ENCODE peak calls at places on chromosomes 7 and 10, in five cellular contexts. Y, N, W, X and P are unnamed samples.

GRCh38 chr10:66747451-66747850 is 178.4 kb upstream of the LRRTM3 start:
- DNase-seq in Y (no peak), W (no peak), N (no peak), X (no peak), P (no peak)

GRCh38 chr10:17038627-17039026 is 91.0 kb downstream of the CUBN start:
- DNase-seq in X (no peak), Y (no peak), W (no peak), N (no peak), P (no peak)

GRCh38 chr7:2048531-2048930 is 184.2 kb downstream of the MAD1L1 start:
- DNase-seq in Y (no peak), W (no peak), N (no peak), X (no peak), P (no peak)

GRCh38 chr7:107078517-107078966 is 34.0 kb downstream of the PRKAR2B start:
- DNase-seq in N (peak), Y (peak), W (no peak), X (no peak), P (no peak)

GRCh38 chr10:53284615-53285182 is 512.1 kb upstream of the MBL2 start:
- DNase-seq in X (no peak), N (no peak), W (no peak), Y (no peak), P (no peak)

GRCh38 chr10:96665306-96665705 is 55.0 kb downstream of the PIK3AP1 start:
- DNase-seq in X (no peak), Y (peak), W (no peak), N (no peak), P (no peak)

GRCh38 chr10:88553116-88553752 is 29.9 kb downstream of the RNLS start:
- DNase-seq in Y (peak), X (no peak), W (peak), N (peak), P (peak)

GRCh38 chr10:62594093-62594520 is 210.4 kb upstream of the ADO start:
- DNase-seq in N (peak), W (peak), X (peak), Y (peak), P (peak)

GRCh38 chr10:15370212-15370740 is 813 bp downstream of the FAM171A1 start:
- DNase-seq in N (peak), W (no peak), X (no peak), Y (no peak), P (no peak)

GRCh38 chr10:114513397-114513796 is 109.1 kb upstream of the AFAP1L2 start:
- DNase-seq in W (no peak), N (no peak), Y (no peak), X (no peak), P (peak)

GRCh38 chr7:155169498-155170065 is 99.5 kb downstream of the HTR5A start:
- DNase-seq in X (no peak), W (no peak), Y (no peak), N (no peak), P (no peak)

GRCh38 chr7:34081931-34082330 is 176.6 kb downstream of the BMPER start:
- DNase-seq in N (no peak), Y (no peak), W (no peak), X (no peak), P (no peak)

GRCh38 chr7:101945034-101945758 is 127.8 kb downstream of the CUX1 start:
- DNase-seq in Y (no peak), X (no peak), N (no peak), W (no peak), P (no peak)

GRCh38 chr10:71829171-71829570 is 21.9 kb downstream of the PSAP start:
- DNase-seq in X (no peak), Y (no peak), N (peak), W (no peak), P (no peak)

GRCh38 chr10:76874896-76875295 is 762.7 kb downstream of the KCNMA1 start:
- DNase-seq in Y (no peak), X (no peak), N (no peak), W (no peak), P (no peak)

GRCh38 chr10:8092428-8092827 is 37.9 kb downstream of the GATA3 start:
- DNase-seq in W (no peak), X (no peak), N (no peak), Y (no peak), P (no peak)

GRCh38 chr10:88858493-88858892 is 6.8 kb upstream of the ANKRD22 start:
- DNase-seq in X (no peak), N (no peak), W (no peak), Y (no peak), P (no peak)

GRCh38 chr7:42931447-42931833 is 534 bp downstream of the PSMA2 start:
- DNase-seq in W (no peak), X (no peak), N (no peak), Y (no peak), P (no peak)

GRCh38 chr7:45658716-45659495 is 84.7 kb downstream of the ADCY1 start:
- DNase-seq in W (no peak), Y (no peak), N (no peak), X (no peak), P (no peak)

GRCh38 chr7:121429803-121430202 is 33.7 kb upstream of the FAM3C start:
- DNase-seq in W (no peak), Y (no peak), N (no peak), X (no peak), P (no peak)

GRCh38 chr10:34251177-34251576 is 563.9 kb downstream of the PARD3 start:
- DNase-seq in N (no peak), W (no peak), Y (no peak), X (no peak), P (no peak)

GRCh38 chr7:137669706-137670105 is 177.1 kb downstream of the DGKI start:
- DNase-seq in N (no peak), X (no peak), Y (no peak), W (no peak), P (no peak)

GRCh38 chr7:29684787-29685650 is 121.3 kb upstream of the WIPF3 start:
- DNase-seq in N (peak), W (no peak), Y (peak), X (peak), P (peak)

GRCh38 chr10:28984431-28984830 is 304.4 kb upstream of the LYZL1 start:
- DNase-seq in W (no peak), N (peak), Y (peak), X (no peak), P (peak)

GRCh38 chr7:45576249-45576929 is 2.2 kb downstream of the ADCY1 start:
- DNase-seq in W (no peak), X (no peak), N (no peak), Y (no peak), P (no peak)

GRCh38 chr10:100989088-100989487 is 1.7 kb downstream of the TWNK start:
- DNase-seq in Y (no peak), W (no peak), X (no peak), N (no peak), P (no peak)

DNA sequence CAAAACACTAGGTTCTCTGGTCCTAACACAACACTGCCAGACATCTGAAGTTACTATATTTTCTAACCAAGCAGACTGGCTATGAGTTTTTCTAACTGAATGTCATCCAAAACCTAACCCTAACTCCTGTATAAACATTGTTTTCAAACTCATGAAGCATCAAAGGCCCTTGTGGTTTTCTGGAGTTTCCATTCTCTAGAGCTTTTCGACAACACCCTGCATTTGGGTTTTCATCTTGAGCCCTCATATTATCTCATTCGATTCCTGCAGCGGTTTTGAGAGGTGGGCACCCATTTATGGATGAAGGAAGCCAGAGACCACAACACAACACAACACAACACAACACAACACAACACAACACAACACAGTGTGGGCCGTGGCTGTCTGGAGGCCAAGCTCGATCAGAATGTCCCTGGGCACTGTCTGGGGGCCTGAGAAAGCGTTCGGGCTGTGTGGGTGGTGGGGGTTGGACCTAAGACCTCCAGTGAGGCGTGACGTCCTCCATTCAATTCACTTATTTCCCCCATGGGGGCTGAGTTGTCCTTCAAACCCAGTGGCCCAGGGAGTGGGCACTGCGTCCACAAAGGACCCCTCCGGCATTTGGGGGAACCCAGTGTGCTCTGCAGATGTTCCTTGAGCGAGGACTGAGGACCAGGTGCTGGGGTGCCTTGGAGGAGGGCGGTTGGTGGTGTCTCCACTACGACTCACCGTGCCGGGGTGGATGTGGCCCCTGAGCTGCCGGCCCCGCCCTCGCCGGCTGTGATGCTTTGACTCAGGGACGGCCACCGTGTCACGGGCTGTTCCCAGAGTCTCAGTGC is 490.4 kb downstream of the DNAJB6 start:
- DNase-seq in Y (no peak), N (no peak), X (no peak), W (no peak), P (no peak)
- TF ChIP-seq KDM1A in Y (no peak), N (no peak), X (no peak), W (no peak), P (no peak)

GRCh38 chr7:70512144-70512543 is 619.8 kb upstream of the GALNT17 start:
- DNase-seq in N (no peak), X (no peak), Y (no peak), W (no peak), P (no peak)

DNA sequence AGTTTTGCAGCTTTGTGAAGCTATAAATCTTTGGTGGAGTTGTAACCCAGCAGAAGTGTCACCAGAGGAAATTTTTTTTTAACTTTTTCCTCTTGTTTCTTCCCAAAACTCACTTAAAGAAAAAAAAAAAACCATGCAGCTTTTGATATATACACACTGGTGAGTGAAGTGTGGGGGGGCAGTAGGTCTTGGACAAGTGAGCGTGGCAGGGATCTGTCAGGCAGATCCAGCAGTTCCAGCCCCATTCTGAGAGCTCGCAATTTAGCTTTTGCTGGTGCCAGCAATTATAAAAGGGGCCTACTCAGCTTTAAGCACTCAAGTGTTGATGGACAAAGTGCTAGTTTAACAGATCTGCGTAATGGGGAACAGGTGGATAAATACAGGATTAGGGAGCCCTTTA is 619.2 kb upstream of the GALNT17 start:
- DNase-seq in X (no peak), Y (no peak), N (no peak), W (no peak), P (no peak)
- TF ChIP-seq KDM1A in X (no peak), Y (no peak), N (no peak), W (no peak), P (no peak)

GRCh38 chr10:929965-930364 is 1.5 kb downstream of the LARP4B start:
- DNase-seq in Y (no peak), W (no peak), N (no peak), X (no peak), P (no peak)

GRCh38 chr10:926075-926698 is 5.3 kb downstream of the LARP4B start:
- DNase-seq in Y (no peak), N (no peak), X (no peak), W (no peak), P (no peak)

GRCh38 chr10:923844-924523 is 7.5 kb downstream of the LARP4B start:
- DNase-seq in W (no peak), N (no peak), Y (no peak), X (no peak), P (no peak)

GRCh38 chr10:924524-924859 is 7.0 kb downstream of the LARP4B start:
- DNase-seq in X (no peak), W (no peak), Y (no peak), N (no peak), P (no peak)

DNA sequence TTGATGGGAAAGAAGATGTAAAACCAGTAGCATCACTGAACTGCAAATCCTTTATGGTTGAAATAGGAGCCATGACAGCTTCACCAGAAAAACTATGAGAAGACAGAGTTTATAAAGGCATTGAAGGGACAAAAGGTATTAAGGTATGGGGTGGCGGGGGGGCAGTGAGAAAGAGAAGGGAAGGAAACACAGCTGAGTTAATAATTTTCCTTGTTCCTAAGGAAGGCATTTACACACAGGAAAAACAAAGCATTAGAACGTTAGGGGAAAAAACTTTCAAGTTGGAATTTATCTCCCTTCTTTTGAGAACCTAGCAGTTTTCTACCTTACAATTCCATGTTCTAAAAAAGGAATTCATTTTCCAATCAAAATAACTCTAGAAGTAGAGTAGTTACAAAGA is 4.4 kb downstream of the LARP4B start:
- DNase-seq in X (no peak), Y (no peak), W (no peak), N (no peak), P (no peak)
- TF ChIP-seq KDM1A in X (no peak), Y (no peak), W (no peak), N (no peak), P (no peak)

DNA sequence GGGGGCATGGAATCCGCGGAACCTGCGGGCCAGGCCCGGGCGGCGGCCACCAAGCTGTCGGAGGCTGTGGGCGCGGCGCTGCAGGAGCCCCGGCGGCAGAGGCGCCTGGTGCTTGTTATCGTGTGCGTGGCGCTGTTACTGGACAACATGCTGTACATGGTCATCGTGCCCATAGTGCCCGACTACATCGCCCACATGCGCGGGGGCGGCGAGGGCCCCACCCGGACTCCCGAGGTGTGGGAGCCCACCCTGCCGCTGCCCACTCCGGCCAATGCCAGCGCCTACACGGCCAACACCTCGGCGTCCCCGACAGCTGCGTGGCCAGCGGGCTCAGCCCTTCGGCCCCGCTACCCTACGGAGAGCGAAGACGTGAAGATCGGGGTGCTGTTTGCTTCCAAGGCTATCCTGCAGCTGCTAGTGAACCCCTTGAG is 640 bp downstream of the SLC18A3 start:
- DNase-seq in X (no peak), Y (no peak), N (no peak), W (no peak), P (no peak)
- TF ChIP-seq KDM1A in X (no peak), Y (no peak), N (no peak), W (no peak), P (no peak)

GRCh38 chr10:119521443-119522204 is 20.9 kb downstream of the RGS10 start:
- DNase-seq in W (no peak), X (no peak), N (no peak), Y (peak), P (peak)
- TF ChIP-seq KDM1A in W (no peak), X (no peak), N (no peak), Y (no peak), P (no peak)

DNA sequence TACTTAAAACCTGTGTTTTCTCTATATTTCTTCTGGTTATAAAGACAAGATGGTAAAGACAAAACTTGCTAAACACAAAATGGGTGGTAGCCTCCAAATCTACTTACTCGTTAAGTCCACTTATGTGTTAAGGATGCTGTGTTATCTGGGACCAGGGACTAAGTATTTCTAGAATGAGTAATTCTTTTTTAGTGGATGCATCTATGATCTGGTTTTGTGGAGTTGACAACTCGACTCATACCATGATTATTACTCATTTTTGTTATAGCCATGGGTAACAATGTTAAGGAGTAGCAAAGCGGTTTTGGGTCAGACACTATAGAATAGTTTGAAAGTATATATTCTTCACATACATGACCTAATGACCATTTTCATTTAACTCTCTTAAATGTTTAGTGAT is 239.5 kb upstream of the FOXP2 start:
- DNase-seq in Y (no peak), N (no peak), X (no peak), W (no peak), P (no peak)
- TF ChIP-seq KDM1A in Y (no peak), N (no peak), X (no peak), W (no peak), P (no peak)

GRCh38 chr7:131325179-131325840 is 2.4 kb upstream of the MKLN1 start:
- DNase-seq in Y (no peak), X (no peak), W (no peak), N (peak), P (peak)

GRCh38 chr7:131328387-131329175 is 905 bp downstream of the MKLN1 start:
- DNase-seq in X (no peak), N (no peak), W (no peak), Y (no peak), P (no peak)

GRCh38 chr7:131327626-131328386 is at the start of gene MKLN1:
- DNase-seq in Y (peak), X (peak), N (peak), W (peak), P (peak)

GRCh38 chr7:131326576-131326975 is 1.1 kb upstream of the MKLN1 start:
- DNase-seq in N (peak), W (no peak), X (no peak), Y (peak), P (peak)

GRCh38 chr7:131327049-131327625 is 539 bp upstream of the MKLN1 start:
- DNase-seq in X (no peak), W (no peak), N (peak), Y (peak), P (peak)
- TF ChIP-seq KDM1A in X (no peak), W (no peak), N (no peak), Y (no peak), P (no peak)

DNA sequence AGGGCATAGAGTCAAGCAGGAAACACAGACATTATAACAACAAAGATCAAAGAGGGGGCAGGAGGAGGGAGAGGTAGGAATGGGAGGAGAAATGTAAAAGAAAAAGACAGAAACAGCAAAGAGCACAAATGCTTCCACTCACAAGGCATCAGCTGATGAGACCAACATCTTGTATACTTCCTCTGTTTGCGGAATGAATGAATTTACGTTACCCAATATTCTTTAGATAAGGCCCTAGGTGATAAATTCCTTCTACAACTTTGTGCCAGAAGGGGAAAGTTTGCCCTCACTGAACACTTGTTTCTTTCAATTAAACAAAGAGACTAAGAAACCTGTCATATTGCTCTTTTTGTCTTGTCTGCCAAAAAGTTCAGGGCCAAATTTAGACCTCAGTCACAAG is 116.6 kb upstream of the NANOS1 start:
- DNase-seq in N (no peak), W (no peak), Y (no peak), X (no peak), P (peak)
- TF ChIP-seq KDM1A in N (no peak), W (no peak), Y (no peak), X (no peak), P (no peak)

DNA sequence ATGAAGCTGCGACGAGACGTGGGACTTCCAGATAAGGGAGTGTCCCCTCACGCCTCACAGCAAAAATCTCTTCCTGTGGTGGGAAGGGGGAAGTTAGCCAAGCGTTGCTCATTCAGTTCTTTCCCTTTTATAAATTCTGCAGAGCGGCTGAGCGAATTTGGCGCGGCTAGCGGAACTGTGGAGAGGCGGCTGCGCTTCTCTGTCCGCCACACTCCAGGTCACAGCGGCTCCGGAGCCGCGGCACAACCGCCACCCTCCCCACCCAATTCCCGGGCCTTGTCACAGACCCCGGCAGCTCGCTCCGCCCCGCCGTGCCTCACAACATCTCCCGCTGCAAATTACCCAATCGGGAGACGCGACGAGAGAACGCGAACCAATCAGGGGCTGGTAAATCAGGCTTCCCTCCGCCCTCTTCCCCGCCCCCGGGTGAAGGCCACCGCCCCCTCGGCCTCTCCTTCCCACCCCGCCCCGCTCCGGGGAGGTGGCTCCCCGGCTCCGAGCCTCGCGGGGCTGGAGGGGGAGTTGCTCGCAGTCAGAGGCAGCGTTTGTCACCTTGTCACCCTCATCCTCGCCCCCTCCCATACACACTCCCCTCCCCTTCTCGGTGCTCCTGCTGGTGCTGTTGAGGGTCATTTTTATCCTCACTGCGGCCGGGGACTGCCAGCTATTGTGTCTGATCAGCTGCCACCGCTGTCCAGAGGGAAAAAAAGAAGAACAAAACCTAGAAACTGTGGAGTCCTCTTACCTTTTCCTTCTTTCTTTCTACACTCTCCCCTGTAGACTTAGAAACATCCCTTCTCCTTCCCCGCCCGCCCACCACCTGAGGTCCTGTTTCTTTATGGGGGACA is 918 bp upstream of the ARHGAP21 start:
- DNase-seq in Y (peak), N (peak), W (peak), X (peak), P (peak)
- TF ChIP-seq KDM1A in Y (no peak), N (peak), W (no peak), X (no peak), P (no peak)

GRCh38 chr7:80941206-80941758 is 22.4 kb upstream of the SEMA3C start:
- DNase-seq in Y (peak), N (no peak), X (no peak), W (no peak), P (no peak)
- TF ChIP-seq KDM1A in Y (no peak), N (no peak), X (no peak), W (no peak), P (no peak)